ENCODE peak calls at places on chromosomes 6 and 20, in five cellular contexts. U is IMR-90, B is vagina, A is HCT116, Z is uterus. Y is an unnamed sample.

GRCh38 chr6:14467591-14467990 is 350.0 kb downstream of the CD83 start:
- DNase-seq in U (peak), B (no peak), A (no peak), Z (no peak), Y (no peak)

GRCh38 chr6:129055796-129056195 is 172.9 kb downstream of the LAMA2 start:
- DNase-seq in U (no peak), B (no peak), A (no peak), Z (no peak), Y (no peak)

GRCh38 chr6:30678964-30679726 is 6.3 kb upstream of the DHX16 start:
- DNase-seq in U (peak), B (no peak), A (no peak), Z (peak), Y (peak)

GRCh38 chr6:110043366-110043994 is 65.4 kb downstream of the GPR6 start:
- DNase-seq in U (no peak), B (peak), A (no peak), Z (no peak), Y (no peak)

GRCh38 chr6:149716181-149716580 is 1.7 kb downstream of the LATS1 start:
- DNase-seq in U (no peak), B (no peak), A (no peak), Z (no peak), Y (peak)

GRCh38 chr20:50014570-50015562 is 32.1 kb downstream of the SNAI1 start:
- DNase-seq in U (no peak), B (no peak), A (no peak), Z (no peak), Y (no peak)

GRCh38 chr20:57698191-57698866 is 11.5 kb downstream of the PMEPA1 start:
- DNase-seq in U (peak), B (no peak), A (peak), Z (peak), Y (no peak)

GRCh38 chr20:53190225-53190624 is 218.1 kb downstream of the TSHZ2 start:
- DNase-seq in U (no peak), B (no peak), A (no peak), Z (no peak), Y (no peak)

GRCh38 chr20:63463400-63464288 is 8.8 kb downstream of the KCNQ2 start:
- DNase-seq in U (no peak), B (no peak), A (no peak), Z (no peak), Y (no peak)

GRCh38 chr6:141421378-141421777 is 711.3 kb upstream of the GJE1 start:
- DNase-seq in U (peak), B (no peak), A (peak), Z (no peak), Y (no peak)

GRCh38 chr20:49132995-49133451 is 55.1 kb downstream of the STAU1 start:
- DNase-seq in U (peak), B (no peak), A (peak), Z (peak), Y (peak)

GRCh38 chr20:19274412-19275015 is 62.1 kb downstream of the SLC24A3 start:
- DNase-seq in U (no peak), B (peak), A (no peak), Z (peak), Y (no peak)

GRCh38 chr6:33277663-33278391 is 904 bp downstream of the B3GALT4 start:
- DNase-seq in U (no peak), B (no peak), A (no peak), Z (no peak), Y (no peak)

GRCh38 chr20:24955045-24955444 is 6.0 kb downstream of the CST7 start:
- DNase-seq in U (no peak), B (peak), A (no peak), Z (no peak), Y (no peak)

GRCh38 chr6:26445934-26446667 is 5.8 kb downstream of the BTN3A3 start:
- DNase-seq in U (no peak), B (no peak), A (no peak), Z (no peak), Y (no peak)

GRCh38 chr6:91428953-91429560 is 842.2 kb upstream of the MAP3K7 start:
- DNase-seq in U (no peak), B (no peak), A (no peak), Z (no peak), Y (no peak)

GRCh38 chr6:162245831-162246230 is 481.7 kb downstream of the PRKN start:
- DNase-seq in U (no peak), B (no peak), A (no peak), Z (no peak), Y (no peak)

GRCh38 chr6:65557224-65557623 is 149.8 kb downstream of the EYS start:
- DNase-seq in U (no peak), B (no peak), A (no peak), Z (no peak), Y (no peak)

GRCh38 chr20:39829255-39829654 is 859.8 kb downstream of the MAFB start:
- DNase-seq in U (peak), B (no peak), A (no peak), Z (no peak), Y (no peak)

GRCh38 chr6:161459008-161459407 is 185.1 kb upstream of the AGPAT4 start:
- DNase-seq in U (no peak), B (no peak), A (no peak), Z (no peak), Y (no peak)

GRCh38 chr20:59385038-59385437 is 84.6 kb downstream of the EDN3 start:
- DNase-seq in U (no peak), B (no peak), A (no peak), Z (no peak), Y (no peak)

GRCh38 chr6:74870403-74870802 is 335.4 kb downstream of the COL12A1 start:
- DNase-seq in U (no peak), B (no peak), A (peak), Z (no peak), Y (no peak)

GRCh38 chr6:144006731-144007454 is 1.2 kb downstream of the PLAGL1 start:
- DNase-seq in U (peak), B (no peak), A (peak), Z (no peak), Y (peak)

GRCh38 chr6:45613678-45614077 is 235.9 kb upstream of the SUPT3H start:
- DNase-seq in U (peak), B (peak), A (no peak), Z (peak), Y (no peak)
- TF ChIP-seq POLR2A in U (no peak), B (no peak), A (no peak), Z (no peak), Y (no peak)

DNA sequence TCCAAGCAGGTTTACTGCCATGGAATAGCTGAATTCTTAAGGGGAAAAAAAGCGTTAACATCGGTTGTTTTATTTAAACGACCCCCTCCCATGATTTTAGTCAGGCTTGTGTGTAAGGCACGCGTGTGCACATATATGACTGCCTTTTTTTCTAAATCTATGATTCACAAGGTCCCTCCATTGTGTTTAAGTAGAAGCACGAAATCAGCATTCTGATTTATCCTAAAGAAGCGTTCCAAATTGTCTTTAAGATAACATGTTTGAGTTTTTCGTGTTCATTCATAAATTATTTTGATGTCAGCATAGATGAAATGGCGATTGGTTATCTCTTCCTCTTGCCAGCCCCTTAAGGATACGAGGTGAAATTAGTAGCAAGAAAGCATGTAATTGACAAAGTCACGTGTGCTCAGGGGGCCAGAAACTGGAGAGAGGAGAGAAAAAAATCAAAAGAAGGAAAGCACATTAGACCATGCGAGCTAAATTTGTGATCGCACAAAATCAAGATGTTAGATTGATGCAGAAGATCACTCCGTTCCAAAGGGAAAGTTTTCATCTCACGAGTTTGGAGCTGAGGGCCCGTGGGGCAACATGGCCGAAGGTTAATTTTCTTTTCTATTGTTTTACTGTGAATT is at the start of gene LIN28B:
- DNase-seq in U (no peak), B (no peak), A (no peak), Z (no peak), Y (peak)
- TF ChIP-seq POLR2A in U (no peak), B (no peak), A (no peak), Z (no peak), Y (no peak)

GRCh38 chr20:309841-310644 is 12.7 kb downstream of the ZCCHC3 start:
- DNase-seq in U (peak), B (peak), A (no peak), Z (peak), Y (peak)
- TF ChIP-seq POLR2A in U (peak), B (no peak), A (no peak), Z (peak), Y (no peak)

GRCh38 chr20:62301773-62302340 is 940 bp upstream of the ADRM1 start:
- DNase-seq in U (peak), B (peak), A (peak), Z (peak), Y (peak)

GRCh38 chr20:62303327-62304226 is 780 bp downstream of the ADRM1 start:
- DNase-seq in U (no peak), B (no peak), A (no peak), Z (no peak), Y (peak)

GRCh38 chr20:62301111-62301668 is 1.6 kb upstream of the ADRM1 start:
- DNase-seq in U (no peak), B (no peak), A (no peak), Z (peak), Y (no peak)

GRCh38 chr20:62303049-62303326 is 191 bp downstream of the ADRM1 start:
- DNase-seq in U (no peak), B (no peak), A (no peak), Z (no peak), Y (no peak)

DNA sequence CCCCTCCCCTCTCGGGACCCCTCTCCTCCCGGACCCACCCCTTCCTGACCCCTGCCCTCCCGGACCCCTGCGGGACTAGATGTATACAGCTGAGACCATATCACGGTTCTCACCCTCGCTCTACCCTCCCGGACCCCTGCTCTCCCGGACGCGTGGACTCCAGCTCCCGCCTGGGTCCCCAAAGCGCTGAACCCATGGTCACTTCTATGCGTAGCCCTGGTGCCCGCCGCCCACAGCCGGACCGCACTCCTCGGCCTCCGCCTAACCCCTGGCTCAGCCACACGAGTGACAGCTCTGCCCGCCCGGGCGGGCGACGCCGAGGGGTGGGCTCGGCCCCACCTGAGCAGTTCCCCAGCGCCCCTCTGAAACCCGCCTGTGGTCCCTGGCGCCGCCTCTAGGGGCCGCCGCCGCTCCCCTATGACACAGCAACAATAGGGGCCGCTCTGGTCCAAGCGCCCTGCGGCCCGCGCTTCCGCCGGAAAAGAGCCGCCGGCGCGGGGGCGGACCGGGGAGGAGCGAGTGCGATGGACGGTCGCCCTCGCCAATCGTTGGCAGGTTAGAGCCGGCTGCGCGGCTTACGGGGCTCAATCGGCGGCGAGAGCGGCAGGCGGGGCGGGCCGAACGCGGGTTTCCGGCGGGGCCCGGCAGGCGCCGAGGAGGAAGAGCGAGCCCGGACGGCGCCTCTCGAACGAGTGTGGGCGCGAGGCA is at the start of gene ADRM1:
- DNase-seq in U (peak), B (peak), A (peak), Z (peak), Y (peak)
- TF ChIP-seq POLR2A in U (peak), B (no peak), A (peak), Z (peak), Y (peak)

Y was measured in erythroblast.